ENCODE peak calls at places on chromosome 10, in six cellular contexts. Z is HepG2, U is endothelial cell of umbilical vein, G is A549, M is K562, J is GM12878. Y is an unnamed sample.

GRCh38 chr10:130232361-130233360 is 96.5 kb downstream of the GLRX3 start:
- DNase-seq in J (no peak), Z (no peak), M (no peak), G (no peak), U (no peak), Y (no peak)

GRCh38 chr10:13550813-13551212 is 22.0 kb upstream of the BEND7 start:
- DNase-seq in U (no peak), G (no peak), M (no peak), J (no peak), Z (no peak), Y (no peak)

GRCh38 chr10:117322258-117322657 is 53.0 kb downstream of the PDZD8 start:
- DNase-seq in M (no peak), J (no peak), U (no peak), Z (no peak), G (no peak), Y (no peak)

GRCh38 chr10:31317652-31318381 is 1.2 kb upstream of the ZEB1 start:
- DNase-seq in U (peak; percentile 88), Z (no peak), M (peak; percentile 55), J (no peak), G (no peak), Y (no peak)

GRCh38 chr10:4947635-4948596 is 15.3 kb upstream of the AKR1C1 start:
- DNase-seq in G (peak; percentile 92), U (peak; percentile 45), J (no peak), Z (peak; percentile 100), M (no peak), Y (no peak)

GRCh38 chr10:119726291-119727261 is 726 bp downstream of the INPP5F start:
- DNase-seq in J (no peak), Z (no peak), G (no peak), U (peak; percentile 29), M (no peak), Y (no peak)

GRCh38 chr10:86301431-86301830 is 65.2 kb downstream of the GRID1 start:
- DNase-seq in Z (no peak), J (no peak), U (no peak), M (no peak), G (no peak), Y (no peak)

GRCh38 chr10:97065686-97066679 is 119.8 kb downstream of the SLIT1 start:
- DNase-seq in M (no peak), U (no peak), Z (no peak), G (no peak), J (no peak), Y (no peak)

GRCh38 chr10:44809652-44810051 is 101.5 kb upstream of the TMEM72 start:
- DNase-seq in J (no peak), U (no peak), G (no peak), M (no peak), Z (no peak), Y (peak; percentile 12)

GRCh38 chr10:132443998-132444876 is 47.2 kb downstream of the PWWP2B start:
- DNase-seq in U (no peak), M (peak; percentile 55), J (no peak), Z (no peak), G (no peak), Y (peak; percentile 82)

GRCh38 chr10:7813481-7813880 is 4.8 kb upstream of the TAF3 start:
- DNase-seq in J (no peak), M (peak; percentile 33), G (no peak), Z (no peak), U (no peak), Y (no peak)

GRCh38 chr10:47152861-47153349 is 147.1 kb upstream of the GDF10 start:
- DNase-seq in J (no peak), Z (no peak), G (peak; percentile 14), M (no peak), U (peak; percentile 8), Y (peak; percentile 75)

GRCh38 chr10:100168313-100168643 is 17.6 kb downstream of the ERLIN1 start:
- DNase-seq in U (no peak), Z (no peak), M (no peak), G (no peak), J (no peak), Y (no peak)

GRCh38 chr10:9670911-9671310 is 1346.8 kb upstream of the CELF2 start:
- DNase-seq in G (no peak), J (no peak), U (no peak), Z (no peak), M (no peak), Y (no peak)

GRCh38 chr10:63206997-63207952 is 74.1 kb downstream of the NRBF2 start:
- DNase-seq in G (no peak), M (no peak), Z (no peak), U (peak; percentile 96), J (peak; percentile 36), Y (no peak)

GRCh38 chr10:65941098-65941655 is 984.7 kb upstream of the LRRTM3 start:
- DNase-seq in M (no peak), G (no peak), Z (peak; percentile 2), J (no peak), U (no peak), Y (no peak)

GRCh38 chr10:81874878-81875679 is at the start of gene NRG3:
- DNase-seq in J (no peak), U (no peak), G (no peak), M (no peak), Z (no peak), Y (no peak)

GRCh38 chr10:103725242-103725641 is 130.1 kb downstream of the SH3PXD2A start:
- DNase-seq in G (no peak), M (no peak), Z (no peak), J (no peak), U (no peak), Y (no peak)

GRCh38 chr10:70368774-70369482 is 13.5 kb downstream of the LRRC20 start:
- DNase-seq in M (no peak), G (no peak), Z (peak; percentile 60), J (no peak), U (no peak), Y (no peak)

GRCh38 chr10:63425512-63425911 is 40.3 kb downstream of the JMJD1C start:
- DNase-seq in G (no peak), U (no peak), Z (no peak), J (no peak), M (no peak), Y (no peak)

GRCh38 chr10:34114914-34115313 is 700.2 kb downstream of the PARD3 start:
- DNase-seq in J (no peak), G (no peak), M (no peak), Z (no peak), U (no peak), Y (no peak)

GRCh38 chr10:126705951-126706565 is 35.6 kb upstream of the C10orf90 start:
- DNase-seq in U (no peak), J (no peak), G (no peak), M (no peak), Z (no peak), Y (no peak)

GRCh38 chr10:72272689-72273409 is 875 bp upstream of the DDIT4 start:
- DNase-seq in Z (peak; percentile 88), U (peak; percentile 85), J (no peak), G (peak; percentile 95), M (peak; percentile 95), Y (peak; percentile 91)
- TF ChIP-seq MYC in Z (peak; percentile 73), U (no peak), J (no peak), G (no peak), M (peak; percentile 96), Y (peak; percentile 24)

GRCh38 chr10:28179490-28180099 is 123.3 kb downstream of the MPP7 start:
- DNase-seq in M (peak; percentile 42), Z (peak; percentile 46), J (no peak), U (peak; percentile 71), G (peak; percentile 52), Y (peak; percentile 55)
- TF ChIP-seq MYC in M (no peak), Z (no peak), J (no peak), U (no peak), G (no peak), Y (no peak)

GRCh38 chr10:102435529-102436233 is 3.3 kb upstream of the CUEDC2 start:
- DNase-seq in M (peak; percentile 87), G (no peak), J (no peak), Z (no peak), U (no peak), Y (peak; percentile 91)
- TF ChIP-seq MYC in M (no peak), G (no peak), J (no peak), Z (no peak), U (no peak), Y (no peak)

GRCh38 chr10:92695679-92696605 is 6.2 kb downstream of the HHEX start:
- DNase-seq in J (no peak), G (no peak), Z (no peak), M (peak; percentile 61), U (peak; percentile 51), Y (no peak)
- TF ChIP-seq MYC in J (no peak), G (no peak), Z (no peak), M (no peak), U (no peak), Y (no peak)

GRCh38 chr10:123859651-123860045 is 32.0 kb downstream of the CPXM2 start:
- DNase-seq in G (no peak), J (no peak), U (no peak), M (no peak), Z (no peak), Y (no peak)

GRCh38 chr10:123858907-123859650 is 32.5 kb downstream of the CPXM2 start:
- DNase-seq in J (no peak), M (no peak), G (no peak), U (no peak), Z (no peak), Y (no peak)

GRCh38 chr10:123857616-123858015 is 34.0 kb downstream of the CPXM2 start:
- DNase-seq in U (no peak), J (no peak), Z (no peak), M (no peak), G (no peak), Y (no peak)

GRCh38 chr10:123860209-123860608 is 31.4 kb downstream of the CPXM2 start:
- DNase-seq in U (no peak), M (no peak), J (no peak), G (no peak), Z (no peak), Y (no peak)

DNA sequence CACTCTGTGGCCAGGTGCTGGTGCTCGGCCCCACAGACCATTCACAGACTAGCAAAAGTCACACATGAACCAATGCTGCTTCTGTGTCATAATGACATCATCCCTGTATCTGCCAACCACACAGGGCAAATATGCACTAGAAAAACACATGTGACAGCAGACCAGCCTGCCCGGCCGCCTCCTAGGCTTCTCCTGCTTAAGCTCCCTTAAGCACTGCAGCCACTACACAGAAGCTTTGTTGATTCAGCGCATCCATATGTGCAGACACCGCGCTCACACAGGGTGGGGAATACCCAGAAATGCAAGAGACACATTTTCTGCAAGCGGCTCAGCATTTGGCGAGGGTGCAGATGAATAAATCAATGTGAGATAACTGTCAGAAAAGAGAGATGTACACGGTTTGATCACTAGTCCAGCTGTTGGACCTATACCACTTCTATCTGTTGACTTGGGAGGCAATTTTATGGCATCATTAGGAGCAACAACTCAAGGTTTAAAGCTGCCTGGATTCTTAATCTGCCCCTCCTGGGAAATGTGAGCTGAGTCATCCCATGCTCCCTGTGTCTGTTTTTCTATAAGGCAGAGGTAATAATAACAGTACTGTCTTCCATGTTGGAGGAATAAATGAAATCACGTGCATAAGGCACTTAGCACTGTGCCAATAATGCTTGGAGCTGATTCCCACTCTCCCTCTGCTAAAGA is 33.4 kb downstream of the CPXM2 start:
- DNase-seq in Z (no peak), G (no peak), M (no peak), U (no peak), J (no peak), Y (no peak)
- TF ChIP-seq MYC in Z (no peak), G (no peak), M (no peak), U (no peak), J (no peak), Y (no peak)

GRCh38 chr10:28001353-28001752 is 2.5 kb upstream of the ODAD2 start:
- DNase-seq in U (no peak), M (no peak), G (no peak), Z (no peak), J (no peak), Y (no peak)
- TF ChIP-seq MYC in U (no peak), M (no peak), G (no peak), Z (no peak), J (no peak), Y (no peak)